ENCODE peak calls at places on chromosomes 4 and X, in six cellular contexts. F, R, U, T, Y and B are unnamed samples.

GRCh38 chr4:40699648-40700047 is 50.1 kb upstream of the NSUN7 start:
- DNase-seq in F (peak; percentile 63), R (peak; percentile 40), U (peak; percentile 60), T (no peak), Y (no peak), B (no peak)

GRCh38 chr4:151567056-151567455 is 158.1 kb downstream of the FHIP1A start:
- DNase-seq in F (no peak), R (no peak), U (no peak), T (no peak), Y (no peak), B (no peak)

GRCh38 chr4:81580346-81581013 is 108.8 kb upstream of the RASGEF1B start:
- DNase-seq in F (no peak), R (no peak), U (no peak), T (no peak), Y (no peak), B (no peak)

GRCh38 chr4:51850294-51850693 is 7.3 kb downstream of the DCUN1D4 start:
- DNase-seq in F (no peak), R (no peak), U (no peak), T (no peak), Y (no peak), B (no peak)

GRCh38 chr4:99468891-99469290 is 33.7 kb upstream of the ADH7 start:
- DNase-seq in F (no peak), R (peak; percentile 6), U (no peak), T (no peak), Y (no peak), B (no peak)

GRCh38 chr4:138741778-138742377 is 273.7 kb upstream of the NOCT start:
- DNase-seq in F (no peak), R (no peak), U (no peak), T (no peak), Y (no peak), B (no peak)

GRCh38 chrX:64894454-64895038 is 81.7 kb downstream of the ZC4H2 start:
- DNase-seq in F (no peak), R (peak; percentile 9), U (peak; percentile 29), T (no peak), Y (no peak), B (peak; percentile 19)

GRCh38 chr4:102547973-102548372 is 46.8 kb downstream of the NFKB1 start:
- DNase-seq in F (no peak), R (no peak), U (no peak), T (no peak), Y (no peak), B (no peak)

GRCh38 chr4:15740764-15741404 is 37.2 kb upstream of the CD38 start:
- DNase-seq in F (no peak), R (no peak), U (no peak), T (no peak), Y (no peak), B (no peak)

GRCh38 chr4:15736514-15737050 is 33.7 kb downstream of the BST1 start:
- DNase-seq in F (no peak), R (no peak), U (no peak), T (no peak), Y (no peak), B (no peak)

GRCh38 chr4:15735531-15735930 is 32.7 kb downstream of the BST1 start:
- DNase-seq in F (no peak), R (no peak), U (no peak), T (no peak), Y (no peak), B (no peak)

GRCh38 chr4:15738877-15739276 is 36.0 kb downstream of the BST1 start:
- DNase-seq in F (no peak), R (no peak), U (no peak), T (no peak), Y (no peak), B (no peak)

DNA sequence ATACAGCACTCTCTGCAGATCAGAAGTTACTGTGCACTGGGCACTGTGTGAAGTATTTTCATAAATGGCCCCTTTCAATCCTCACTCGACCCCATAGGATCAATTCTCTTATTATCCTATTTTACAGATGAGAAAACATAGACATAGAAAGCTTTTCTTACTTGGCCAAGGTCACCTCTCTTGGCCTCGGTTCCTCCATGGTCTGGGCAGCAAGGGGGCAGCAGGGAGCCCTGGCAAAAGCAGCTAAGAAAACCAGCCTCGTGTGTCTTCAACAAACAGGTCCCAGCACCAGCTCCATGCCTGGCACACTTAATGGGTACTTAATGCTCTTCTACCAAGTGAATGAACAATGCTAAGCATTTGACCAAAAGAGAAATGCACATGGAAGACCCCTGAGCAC is 34.4 kb downstream of the BST1 start:
- DNase-seq in F (no peak), R (no peak), U (no peak), T (no peak), Y (no peak), B (no peak)
- TF ChIP-seq CTCF in F (peak; percentile 7), R (no peak), U (no peak), T (no peak), Y (no peak), B (no peak)

GRCh38 chr4:95204873-95205272 is 343.9 kb downstream of the UNC5C start:
- DNase-seq in F (no peak), R (no peak), U (peak; percentile 10), T (no peak), Y (no peak), B (no peak)
- TF ChIP-seq CTCF in F (no peak), R (peak; percentile 20), U (peak; percentile 23), T (peak; percentile 23), Y (no peak), B (peak; percentile 46)

GRCh38 chr4:20266215-20267082 is 14.7 kb downstream of the SLIT2 start:
- DNase-seq in F (peak; percentile 50), R (no peak), U (no peak), T (peak; percentile 16), Y (no peak), B (no peak)

GRCh38 chr4:20265726-20266125 is 14.0 kb downstream of the SLIT2 start:
- DNase-seq in F (no peak), R (no peak), U (no peak), T (no peak), Y (no peak), B (no peak)

GRCh38 chr4:20271954-20272353 is 20.2 kb downstream of the SLIT2 start:
- DNase-seq in F (no peak), R (no peak), U (no peak), T (no peak), Y (no peak), B (no peak)

GRCh38 chr4:20264688-20265087 is 13.0 kb downstream of the SLIT2 start:
- DNase-seq in F (no peak), R (no peak), U (no peak), T (no peak), Y (no peak), B (no peak)

GRCh38 chr4:20268028-20268427 is 16.3 kb downstream of the SLIT2 start:
- DNase-seq in F (no peak), R (no peak), U (no peak), T (no peak), Y (no peak), B (no peak)
- TF ChIP-seq CTCF in F (no peak), R (no peak), U (no peak), T (no peak), Y (no peak), B (no peak)

GRCh38 chr4:115054836-115055235 is 58.6 kb downstream of the NDST4 start:
- DNase-seq in F (no peak), R (no peak), U (no peak), T (no peak), Y (no peak), B (no peak)
- TF ChIP-seq CTCF in F (no peak), R (no peak), U (no peak), T (no peak), Y (no peak), B (no peak)

GRCh38 chrX:11750051-11750450 is 8.0 kb upstream of the MSL3 start:
- DNase-seq in F (no peak), R (peak; percentile 21), U (peak; percentile 5), T (no peak), Y (no peak), B (no peak)

GRCh38 chrX:11754958-11755645 is 2.9 kb upstream of the MSL3 start:
- DNase-seq in F (no peak), R (no peak), U (no peak), T (no peak), Y (no peak), B (no peak)

GRCh38 chrX:11753668-11754067 is 4.4 kb upstream of the MSL3 start:
- DNase-seq in F (no peak), R (no peak), U (no peak), T (no peak), Y (no peak), B (no peak)

GRCh38 chrX:11750694-11751093 is 7.3 kb upstream of the MSL3 start:
- DNase-seq in F (no peak), R (no peak), U (no peak), T (no peak), Y (no peak), B (no peak)

DNA sequence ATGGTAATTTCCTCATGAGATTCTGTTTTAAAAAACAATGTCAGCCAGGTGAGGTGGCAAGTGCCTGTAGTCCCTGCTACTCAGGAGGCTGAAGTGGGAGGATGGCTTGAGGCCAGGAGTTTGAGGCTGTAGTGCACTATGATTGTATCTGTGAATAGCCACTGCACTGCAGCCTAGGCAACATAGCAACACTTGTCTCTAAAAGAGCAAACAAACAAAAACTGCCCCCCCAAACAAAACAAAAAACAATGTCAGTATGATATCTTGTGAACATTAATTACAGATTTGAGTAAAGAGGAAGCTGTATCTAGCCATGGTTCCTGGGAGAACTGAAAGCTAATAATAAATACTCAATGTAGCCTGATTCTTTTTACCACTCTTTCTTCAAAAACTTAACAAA is 6.8 kb upstream of the MSL3 start:
- DNase-seq in F (no peak), R (no peak), U (no peak), T (no peak), Y (no peak), B (no peak)
- TF ChIP-seq CTCF in F (no peak), R (no peak), U (no peak), T (no peak), Y (no peak), B (no peak)

GRCh38 chr4:184112006-184112550 is 105.6 kb downstream of the ENPP6 start:
- DNase-seq in F (no peak), R (no peak), U (no peak), T (no peak), Y (no peak), B (no peak)

GRCh38 chr4:184111433-184111832 is 106.2 kb downstream of the ENPP6 start:
- DNase-seq in F (no peak), R (no peak), U (no peak), T (no peak), Y (no peak), B (no peak)

GRCh38 chr4:184115399-184115798 is 102.3 kb downstream of the ENPP6 start:
- DNase-seq in F (no peak), R (no peak), U (no peak), T (no peak), Y (no peak), B (no peak)

GRCh38 chr4:184117662-184118199 is 99.9 kb downstream of the ENPP6 start:
- DNase-seq in F (no peak), R (no peak), U (no peak), T (no peak), Y (no peak), B (no peak)

GRCh38 chr4:184114431-184114830 is 103.2 kb downstream of the ENPP6 start:
- DNase-seq in F (no peak), R (no peak), U (no peak), T (no peak), Y (no peak), B (no peak)
- TF ChIP-seq CTCF in F (no peak), R (no peak), U (no peak), T (no peak), Y (no peak), B (no peak)

DNA sequence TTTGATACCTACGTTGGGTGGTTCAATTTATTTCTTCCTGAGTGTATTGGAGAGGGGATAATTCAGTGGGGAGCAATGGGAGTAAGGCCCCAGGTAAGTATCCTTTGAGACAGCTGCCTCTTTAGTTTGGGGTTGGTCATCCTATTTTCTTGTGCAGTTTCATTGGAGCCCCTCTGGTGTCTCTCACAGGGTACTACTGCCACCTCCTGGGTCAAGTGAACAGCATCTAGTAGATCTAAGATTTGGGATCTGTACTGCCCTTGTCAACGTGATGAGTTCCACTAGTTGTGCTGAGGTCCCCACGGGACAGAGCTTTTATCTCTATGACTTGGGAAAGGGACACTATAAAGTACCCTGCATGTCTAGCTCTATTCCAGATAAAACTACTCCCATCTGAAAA is 80.6 kb downstream of the PBDC1 start:
- DNase-seq in F (peak; percentile 53), R (peak; percentile 55), U (peak; percentile 56), T (no peak), Y (no peak), B (peak; percentile 25)
- TF ChIP-seq CTCF in F (peak; percentile 47), R (peak; percentile 47), U (peak; percentile 47), T (peak; percentile 57), Y (peak; percentile 44), B (peak; percentile 37)